ENCODE peak calls at places on chromosomes 12 and 14, in ten cellular contexts. One of them, this sample, is unnamed.

GRCh38 chr12:110304061-110304551 is 23.1 kb downstream of the ATP2A2 start:
- DNase-seq in upper lobe of right lung: no peak
- DNase-seq in CD8-positive, alpha-beta T cell: no peak
- DNase-seq in MCF 10A: peak
- DNase-seq in colonic mucosa: no peak
- DNase-seq in uterus: no peak
- DNase-seq in PC-3: peak
- DNase-seq in IMR-90: peak
- DNase-seq in fibroblast of lung: peak
- DNase-seq in mesothelial cell of epicardium: no peak
- DNase-seq in this sample: no peak

GRCh38 chr12:62751844-62752155 is 183.2 kb downstream of the PPM1H start:
- DNase-seq in colonic mucosa: no peak
- DNase-seq in upper lobe of right lung: no peak
- DNase-seq in mesothelial cell of epicardium: no peak
- DNase-seq in PC-3: no peak
- DNase-seq in CD8-positive, alpha-beta T cell: no peak
- DNase-seq in uterus: no peak
- DNase-seq in MCF 10A: no peak
- DNase-seq in fibroblast of lung: no peak
- DNase-seq in IMR-90: no peak
- DNase-seq in this sample: no peak

GRCh38 chr14:39446131-39446744 is 14.0 kb upstream of the FBXO33 start:
- DNase-seq in mesothelial cell of epicardium: no peak
- DNase-seq in fibroblast of lung: no peak
- DNase-seq in uterus: no peak
- DNase-seq in colonic mucosa: no peak
- DNase-seq in PC-3: no peak
- DNase-seq in CD8-positive, alpha-beta T cell: no peak
- DNase-seq in IMR-90: no peak
- DNase-seq in upper lobe of right lung: no peak
- DNase-seq in MCF 10A: no peak
- DNase-seq in this sample: no peak

GRCh38 chr14:93748208-93749080 is 39.8 kb downstream of the PRIMA1 start:
- DNase-seq in IMR-90: no peak
- DNase-seq in MCF 10A: no peak
- DNase-seq in upper lobe of right lung: no peak
- DNase-seq in mesothelial cell of epicardium: no peak
- DNase-seq in uterus: no peak
- DNase-seq in PC-3: no peak
- DNase-seq in colonic mucosa: no peak
- DNase-seq in fibroblast of lung: no peak
- DNase-seq in CD8-positive, alpha-beta T cell: no peak
- DNase-seq in this sample: no peak

GRCh38 chr14:61385002-61385685 is 63.8 kb downstream of the PRKCH start:
- DNase-seq in MCF 10A: no peak
- DNase-seq in fibroblast of lung: peak
- DNase-seq in PC-3: no peak
- DNase-seq in uterus: no peak
- DNase-seq in CD8-positive, alpha-beta T cell: peak
- DNase-seq in upper lobe of right lung: no peak
- DNase-seq in mesothelial cell of epicardium: no peak
- DNase-seq in IMR-90: no peak
- DNase-seq in colonic mucosa: no peak
- DNase-seq in this sample: no peak

GRCh38 chr12:12671850-12672660 is 23.9 kb downstream of the GPR19 start:
- DNase-seq in upper lobe of right lung: no peak
- DNase-seq in mesothelial cell of epicardium: no peak
- DNase-seq in colonic mucosa: no peak
- DNase-seq in PC-3: peak
- DNase-seq in CD8-positive, alpha-beta T cell: no peak
- DNase-seq in IMR-90: peak
- DNase-seq in fibroblast of lung: peak
- DNase-seq in MCF 10A: peak
- DNase-seq in uterus: no peak
- DNase-seq in this sample: no peak

GRCh38 chr12:54411398-54412241 is 7.4 kb downstream of the ITGA5 start:
- DNase-seq in CD8-positive, alpha-beta T cell: peak
- DNase-seq in fibroblast of lung: peak
- DNase-seq in uterus: no peak
- DNase-seq in mesothelial cell of epicardium: no peak
- DNase-seq in IMR-90: peak
- DNase-seq in MCF 10A: peak
- DNase-seq in colonic mucosa: no peak
- DNase-seq in PC-3: peak
- DNase-seq in upper lobe of right lung: peak
- DNase-seq in this sample: no peak

GRCh38 chr14:93832665-93833064 is 44.4 kb upstream of the PRIMA1 start:
- DNase-seq in MCF 10A: peak
- DNase-seq in upper lobe of right lung: no peak
- DNase-seq in colonic mucosa: no peak
- DNase-seq in IMR-90: no peak
- DNase-seq in mesothelial cell of epicardium: no peak
- DNase-seq in fibroblast of lung: no peak
- DNase-seq in PC-3: no peak
- DNase-seq in uterus: no peak
- DNase-seq in CD8-positive, alpha-beta T cell: no peak
- DNase-seq in this sample: no peak

GRCh38 chr12:132690112-132690511 is 2.7 kb downstream of the PXMP2 start:
- DNase-seq in CD8-positive, alpha-beta T cell: no peak
- DNase-seq in mesothelial cell of epicardium: no peak
- DNase-seq in MCF 10A: no peak
- DNase-seq in PC-3: no peak
- DNase-seq in uterus: no peak
- DNase-seq in upper lobe of right lung: no peak
- DNase-seq in fibroblast of lung: no peak
- DNase-seq in IMR-90: no peak
- DNase-seq in colonic mucosa: no peak
- DNase-seq in this sample: no peak

GRCh38 chr12:132689227-132689626 is 1.8 kb downstream of the PXMP2 start:
- DNase-seq in CD8-positive, alpha-beta T cell: no peak
- DNase-seq in PC-3: no peak
- DNase-seq in colonic mucosa: peak
- DNase-seq in IMR-90: no peak
- DNase-seq in upper lobe of right lung: no peak
- DNase-seq in uterus: no peak
- DNase-seq in fibroblast of lung: no peak
- DNase-seq in mesothelial cell of epicardium: no peak
- DNase-seq in MCF 10A: no peak
- DNase-seq in this sample: no peak

GRCh38 chr12:132686831-132687210 is 321 bp downstream of the POLE start:
- DNase-seq in mesothelial cell of epicardium: peak
- DNase-seq in upper lobe of right lung: no peak
- DNase-seq in CD8-positive, alpha-beta T cell: no peak
- DNase-seq in MCF 10A: peak
- DNase-seq in colonic mucosa: no peak
- DNase-seq in fibroblast of lung: peak
- DNase-seq in uterus: no peak
- DNase-seq in PC-3: no peak
- DNase-seq in IMR-90: no peak
- DNase-seq in this sample: no peak

GRCh38 chr12:132685400-132685799 is 1.7 kb downstream of the POLE start:
- DNase-seq in uterus: no peak
- DNase-seq in PC-3: no peak
- DNase-seq in colonic mucosa: no peak
- DNase-seq in IMR-90: no peak
- DNase-seq in MCF 10A: no peak
- DNase-seq in CD8-positive, alpha-beta T cell: no peak
- DNase-seq in upper lobe of right lung: no peak
- DNase-seq in fibroblast of lung: no peak
- DNase-seq in mesothelial cell of epicardium: no peak
- DNase-seq in this sample: no peak

DNA sequence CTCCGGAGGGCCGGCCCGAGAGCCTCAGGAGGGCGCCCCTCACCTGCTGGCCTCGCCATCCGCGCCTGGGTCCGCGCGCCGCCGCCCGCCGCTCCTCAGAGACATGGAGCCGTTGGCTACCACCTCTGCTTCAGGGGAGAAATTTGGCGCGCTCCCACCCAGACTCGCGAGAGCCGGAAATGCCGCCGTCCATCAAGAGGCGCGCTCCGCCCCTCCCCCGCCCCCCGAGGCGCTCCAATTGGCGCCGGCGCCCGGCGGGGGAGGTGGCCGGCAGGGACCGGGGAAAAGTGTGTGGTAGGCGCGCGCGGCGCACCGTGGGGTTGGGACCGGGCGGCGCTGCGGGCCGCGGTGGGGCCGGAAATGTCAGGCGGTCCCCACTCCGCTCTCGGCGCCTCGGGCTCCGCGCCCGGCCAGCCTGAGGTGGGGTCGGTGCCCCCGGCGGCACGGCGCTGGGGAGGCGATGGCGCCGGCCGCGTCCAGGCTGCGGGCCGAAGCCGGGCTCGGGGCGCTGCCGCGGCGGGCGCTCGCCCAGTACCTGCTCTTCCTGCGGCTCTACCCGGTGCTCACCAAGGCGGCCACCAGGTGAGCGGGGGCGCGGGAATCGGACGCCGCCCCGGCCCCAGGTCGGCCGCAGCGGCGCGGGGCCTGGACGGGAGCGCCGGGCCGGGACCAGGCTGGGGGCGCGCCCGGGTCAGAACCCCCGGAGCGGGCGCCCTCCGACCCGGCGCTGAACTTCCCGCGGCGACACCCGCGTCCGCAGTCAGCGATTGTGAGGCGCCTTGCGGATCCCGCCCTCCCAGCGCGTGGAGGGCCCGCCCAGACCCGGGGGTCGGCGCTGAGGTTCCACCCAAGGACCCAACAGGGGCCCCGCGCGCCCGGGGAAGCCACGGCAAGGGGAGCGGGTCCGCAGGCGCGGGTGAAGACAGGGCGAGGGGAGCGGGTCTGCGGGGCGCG is at the start of the genes POLE and PXMP2:
- DNase-seq in PC-3: peak
- DNase-seq in fibroblast of lung: peak
- DNase-seq in upper lobe of right lung: peak
- DNase-seq in MCF 10A: peak
- DNase-seq in mesothelial cell of epicardium: peak
- DNase-seq in CD8-positive, alpha-beta T cell: peak
- DNase-seq in uterus: peak
- DNase-seq in IMR-90: peak
- DNase-seq in colonic mucosa: peak
- DNase-seq in this sample: peak
- TF ChIP-seq CTCF in PC-3: no peak
- TF ChIP-seq CTCF in fibroblast of lung: no peak
- TF ChIP-seq CTCF in upper lobe of right lung: no peak
- TF ChIP-seq CTCF in MCF 10A: no peak
- TF ChIP-seq CTCF in mesothelial cell of epicardium: no peak
- TF ChIP-seq CTCF in CD8-positive, alpha-beta T cell: no peak
- TF ChIP-seq CTCF in uterus: no peak
- TF ChIP-seq CTCF in IMR-90: no peak
- TF ChIP-seq CTCF in colonic mucosa: no peak
- TF ChIP-seq CTCF in this sample: no peak

DNA sequence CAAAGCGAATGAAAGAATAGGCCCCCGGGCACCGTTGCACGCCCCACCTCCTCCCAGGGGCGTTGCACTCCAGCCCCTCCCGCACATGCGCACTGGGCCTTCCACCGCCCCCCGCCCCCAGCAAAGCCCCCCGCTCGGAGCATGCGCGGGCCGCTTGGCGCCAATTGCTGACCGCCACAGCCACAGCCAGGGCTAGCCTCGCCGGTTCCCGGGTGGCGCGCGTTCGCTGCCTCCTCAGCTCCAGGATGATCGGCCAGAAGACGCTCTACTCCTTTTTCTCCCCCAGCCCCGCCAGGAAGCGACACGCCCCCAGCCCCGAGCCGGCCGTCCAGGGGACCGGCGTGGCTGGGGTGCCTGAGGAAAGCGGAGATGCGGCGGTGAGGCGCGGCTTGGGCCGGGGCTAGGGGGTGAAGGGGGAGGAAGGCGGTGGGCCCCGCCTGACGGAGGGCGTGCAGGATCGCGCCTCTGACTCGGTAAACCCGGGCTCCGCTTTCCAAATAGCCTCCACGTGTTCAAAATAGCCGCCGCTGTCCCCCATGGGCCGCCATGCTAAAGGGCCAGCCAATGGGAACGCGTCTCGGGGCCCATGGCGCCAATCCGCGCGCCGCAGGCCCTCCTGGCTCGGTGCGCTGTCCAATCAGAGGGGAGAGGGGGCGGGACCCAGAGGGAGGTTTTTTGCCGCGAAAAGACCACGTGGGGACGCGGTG is at the start of gene UNG:
- DNase-seq in uterus: peak
- DNase-seq in fibroblast of lung: peak
- DNase-seq in MCF 10A: peak
- DNase-seq in PC-3: peak
- DNase-seq in CD8-positive, alpha-beta T cell: peak
- DNase-seq in upper lobe of right lung: peak
- DNase-seq in colonic mucosa: peak
- DNase-seq in mesothelial cell of epicardium: peak
- DNase-seq in IMR-90: peak
- DNase-seq in this sample: peak
- TF ChIP-seq CTCF in uterus: no peak
- TF ChIP-seq CTCF in fibroblast of lung: no peak
- TF ChIP-seq CTCF in MCF 10A: no peak
- TF ChIP-seq CTCF in PC-3: no peak
- TF ChIP-seq CTCF in CD8-positive, alpha-beta T cell: no peak
- TF ChIP-seq CTCF in upper lobe of right lung: no peak
- TF ChIP-seq CTCF in colonic mucosa: no peak
- TF ChIP-seq CTCF in mesothelial cell of epicardium: no peak
- TF ChIP-seq CTCF in IMR-90: no peak
- TF ChIP-seq CTCF in this sample: no peak

GRCh38 chr12:24560867-24561266 is 388.0 kb downstream of the BCAT1 start:
- DNase-seq in fibroblast of lung: no peak
- DNase-seq in MCF 10A: no peak
- DNase-seq in uterus: no peak
- DNase-seq in colonic mucosa: no peak
- DNase-seq in mesothelial cell of epicardium: no peak
- DNase-seq in CD8-positive, alpha-beta T cell: no peak
- DNase-seq in upper lobe of right lung: no peak
- DNase-seq in IMR-90: no peak
- DNase-seq in PC-3: no peak
- DNase-seq in this sample: no peak
- TF ChIP-seq CTCF in fibroblast of lung: no peak
- TF ChIP-seq CTCF in MCF 10A: no peak
- TF ChIP-seq CTCF in uterus: no peak
- TF ChIP-seq CTCF in colonic mucosa: no peak
- TF ChIP-seq CTCF in mesothelial cell of epicardium: no peak
- TF ChIP-seq CTCF in CD8-positive, alpha-beta T cell: no peak
- TF ChIP-seq CTCF in upper lobe of right lung: no peak
- TF ChIP-seq CTCF in IMR-90: no peak
- TF ChIP-seq CTCF in PC-3: no peak
- TF ChIP-seq CTCF in this sample: no peak

GRCh38 chr12:6375269-6376078 is at the start of gene SCNN1A:
- DNase-seq in mesothelial cell of epicardium: no peak
- DNase-seq in fibroblast of lung: no peak
- DNase-seq in CD8-positive, alpha-beta T cell: no peak
- DNase-seq in uterus: peak
- DNase-seq in PC-3: no peak
- DNase-seq in IMR-90: no peak
- DNase-seq in MCF 10A: peak
- DNase-seq in upper lobe of right lung: peak
- DNase-seq in colonic mucosa: peak
- DNase-seq in this sample: no peak

GRCh38 chr12:6374781-6375150 is 597 bp downstream of the SCNN1A start:
- DNase-seq in upper lobe of right lung: no peak
- DNase-seq in PC-3: no peak
- DNase-seq in IMR-90: no peak
- DNase-seq in fibroblast of lung: no peak
- DNase-seq in mesothelial cell of epicardium: no peak
- DNase-seq in CD8-positive, alpha-beta T cell: no peak
- DNase-seq in uterus: no peak
- DNase-seq in MCF 10A: no peak
- DNase-seq in colonic mucosa: no peak
- DNase-seq in this sample: no peak

GRCh38 chr12:6377667-6377994 is 2.3 kb upstream of the SCNN1A start:
- DNase-seq in PC-3: no peak
- DNase-seq in fibroblast of lung: no peak
- DNase-seq in mesothelial cell of epicardium: no peak
- DNase-seq in CD8-positive, alpha-beta T cell: no peak
- DNase-seq in uterus: peak
- DNase-seq in IMR-90: no peak
- DNase-seq in upper lobe of right lung: peak
- DNase-seq in colonic mucosa: peak
- DNase-seq in MCF 10A: peak
- DNase-seq in this sample: no peak

GRCh38 chr12:6376965-6377666 is 1.8 kb upstream of the SCNN1A start:
- DNase-seq in colonic mucosa: no peak
- DNase-seq in IMR-90: no peak
- DNase-seq in MCF 10A: no peak
- DNase-seq in fibroblast of lung: no peak
- DNase-seq in PC-3: no peak
- DNase-seq in CD8-positive, alpha-beta T cell: no peak
- DNase-seq in uterus: peak
- DNase-seq in mesothelial cell of epicardium: no peak
- DNase-seq in upper lobe of right lung: no peak
- DNase-seq in this sample: no peak

DNA sequence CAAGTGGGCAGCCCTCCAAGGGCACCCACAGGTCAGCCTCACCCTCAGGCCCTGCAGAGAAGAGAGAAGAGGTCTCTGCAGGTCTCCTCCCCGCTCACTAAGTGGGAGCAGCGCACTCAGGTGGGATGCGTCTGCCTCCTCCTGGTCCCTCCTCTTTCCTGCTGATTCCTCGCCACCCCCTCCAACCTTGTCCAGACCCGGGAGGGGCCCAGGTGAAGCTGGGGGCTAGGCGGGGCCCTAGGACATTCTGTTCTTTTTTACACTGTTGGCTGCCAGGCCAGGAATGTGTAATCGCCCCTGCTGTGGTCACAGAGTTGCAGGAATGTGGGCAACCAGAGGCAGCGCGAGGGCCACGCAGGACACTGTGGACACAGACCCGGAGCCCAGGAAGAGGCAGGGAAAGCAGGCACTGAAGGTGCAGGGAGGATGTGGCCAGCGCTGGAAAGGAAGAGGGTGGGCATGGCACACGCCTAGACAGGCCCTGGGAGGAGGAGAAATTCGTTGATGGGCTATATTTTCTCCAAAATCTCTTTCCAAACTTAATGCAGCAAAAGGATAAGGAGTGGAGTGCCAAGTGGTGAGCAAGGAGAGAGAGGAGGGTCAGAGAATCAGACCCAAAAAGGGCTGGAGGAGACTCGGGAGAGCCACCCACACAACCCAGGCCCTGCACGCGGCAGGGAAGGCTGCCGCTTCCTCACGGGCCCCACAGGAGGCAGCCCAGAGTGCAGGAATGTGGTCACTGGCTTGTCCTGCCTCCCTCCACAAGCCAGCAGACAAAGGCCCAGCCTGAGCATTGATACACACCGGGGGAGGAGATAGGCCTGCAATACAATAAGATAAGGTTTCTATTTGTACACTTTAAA is 947 bp upstream of the SCNN1A start:
- DNase-seq in MCF 10A: peak
- DNase-seq in CD8-positive, alpha-beta T cell: no peak
- DNase-seq in uterus: peak
- DNase-seq in colonic mucosa: peak
- DNase-seq in PC-3: no peak
- DNase-seq in mesothelial cell of epicardium: no peak
- DNase-seq in IMR-90: peak
- DNase-seq in upper lobe of right lung: peak
- DNase-seq in fibroblast of lung: peak
- DNase-seq in this sample: no peak
- TF ChIP-seq CTCF in MCF 10A: no peak
- TF ChIP-seq CTCF in CD8-positive, alpha-beta T cell: no peak
- TF ChIP-seq CTCF in uterus: no peak
- TF ChIP-seq CTCF in colonic mucosa: peak
- TF ChIP-seq CTCF in PC-3: no peak
- TF ChIP-seq CTCF in mesothelial cell of epicardium: no peak
- TF ChIP-seq CTCF in IMR-90: peak
- TF ChIP-seq CTCF in upper lobe of right lung: peak
- TF ChIP-seq CTCF in fibroblast of lung: peak
- TF ChIP-seq CTCF in this sample: peak